ENCODE peak calls at places on chromosomes 16 and 17, in nine cellular contexts. One of them, this sample, is unnamed.

GRCh38 chr16:1983544-1984346 is at the start of gene GFER:
- DNase-seq in WTC11: peak; percentile 95
- DNase-seq in DND-41: peak; percentile 65
- DNase-seq in glutamatergic neuron: peak; percentile 97
- DNase-seq in pons: peak; percentile 87
- DNase-seq in A172: peak; percentile 77
- DNase-seq in anterior cingulate cortex: peak; percentile 84
- DNase-seq in activated T-cell treated with anti-CD3 and anti-CD28 coated beads for 24 hours: peak; percentile 69
- DNase-seq in breast epithelium: peak; percentile 52
- DNase-seq in this sample: peak; percentile 38

GRCh38 chr17:7222093-7222971 is 2.6 kb downstream of the ACADVL start:
- DNase-seq in pons: no peak
- DNase-seq in breast epithelium: no peak
- DNase-seq in activated T-cell treated with anti-CD3 and anti-CD28 coated beads for 24 hours: no peak
- DNase-seq in DND-41: no peak
- DNase-seq in anterior cingulate cortex: no peak
- DNase-seq in A172: no peak
- DNase-seq in WTC11: no peak
- DNase-seq in glutamatergic neuron: no peak
- DNase-seq in this sample: no peak

GRCh38 chr16:3503513-3503912 is 2.7 kb downstream of the CLUAP1 start:
- DNase-seq in anterior cingulate cortex: no peak
- DNase-seq in A172: no peak
- DNase-seq in activated T-cell treated with anti-CD3 and anti-CD28 coated beads for 24 hours: peak; percentile 23
- DNase-seq in WTC11: no peak
- DNase-seq in pons: no peak
- DNase-seq in DND-41: no peak
- DNase-seq in breast epithelium: peak; percentile 39
- DNase-seq in glutamatergic neuron: no peak
- DNase-seq in this sample: no peak

GRCh38 chr16:81026429-81026828 is 9.2 kb upstream of the ATMIN start:
- DNase-seq in activated T-cell treated with anti-CD3 and anti-CD28 coated beads for 24 hours: no peak
- DNase-seq in anterior cingulate cortex: no peak
- DNase-seq in breast epithelium: no peak
- DNase-seq in A172: no peak
- DNase-seq in WTC11: no peak
- DNase-seq in DND-41: no peak
- DNase-seq in pons: no peak
- DNase-seq in glutamatergic neuron: no peak
- DNase-seq in this sample: no peak

GRCh38 chr16:50067290-50067853 is 1.6 kb downstream of the HEATR3 start:
- DNase-seq in WTC11: no peak
- DNase-seq in activated T-cell treated with anti-CD3 and anti-CD28 coated beads for 24 hours: no peak
- DNase-seq in DND-41: peak; percentile 63
- DNase-seq in pons: peak; percentile 48
- DNase-seq in breast epithelium: no peak
- DNase-seq in A172: peak; percentile 49
- DNase-seq in glutamatergic neuron: peak; percentile 50
- DNase-seq in anterior cingulate cortex: no peak
- DNase-seq in this sample: no peak

GRCh38 chr16:1745181-1745899 is 26.0 kb downstream of the NME3 start:
- DNase-seq in WTC11: no peak
- DNase-seq in pons: no peak
- DNase-seq in breast epithelium: peak; percentile 49
- DNase-seq in DND-41: no peak
- DNase-seq in activated T-cell treated with anti-CD3 and anti-CD28 coated beads for 24 hours: no peak
- DNase-seq in anterior cingulate cortex: no peak
- DNase-seq in glutamatergic neuron: no peak
- DNase-seq in A172: peak; percentile 86
- DNase-seq in this sample: no peak

GRCh38 chr17:69466905-69467630 is 52.6 kb downstream of the MAP2K6 start:
- DNase-seq in WTC11: no peak
- DNase-seq in pons: no peak
- DNase-seq in activated T-cell treated with anti-CD3 and anti-CD28 coated beads for 24 hours: no peak
- DNase-seq in glutamatergic neuron: peak; percentile 28
- DNase-seq in DND-41: no peak
- DNase-seq in A172: no peak
- DNase-seq in breast epithelium: no peak
- DNase-seq in anterior cingulate cortex: no peak
- DNase-seq in this sample: no peak

GRCh38 chr17:4389079-4389478 is 22.6 kb upstream of the UBE2G1 start:
- DNase-seq in breast epithelium: peak; percentile 59
- DNase-seq in pons: no peak
- DNase-seq in activated T-cell treated with anti-CD3 and anti-CD28 coated beads for 24 hours: no peak
- DNase-seq in DND-41: no peak
- DNase-seq in glutamatergic neuron: no peak
- DNase-seq in A172: no peak
- DNase-seq in anterior cingulate cortex: no peak
- DNase-seq in WTC11: peak; percentile 55
- DNase-seq in this sample: no peak

GRCh38 chr17:3514873-3515272 is 39.1 kb downstream of the ASPA start:
- DNase-seq in A172: no peak
- DNase-seq in activated T-cell treated with anti-CD3 and anti-CD28 coated beads for 24 hours: no peak
- DNase-seq in breast epithelium: no peak
- DNase-seq in pons: no peak
- DNase-seq in glutamatergic neuron: no peak
- DNase-seq in anterior cingulate cortex: no peak
- DNase-seq in WTC11: no peak
- DNase-seq in DND-41: no peak
- DNase-seq in this sample: no peak

GRCh38 chr16:35144212-35144932 is 1685.0 kb downstream of the TP53TG3F start:
- DNase-seq in pons: no peak
- DNase-seq in anterior cingulate cortex: no peak
- DNase-seq in glutamatergic neuron: no peak
- DNase-seq in breast epithelium: no peak
- DNase-seq in activated T-cell treated with anti-CD3 and anti-CD28 coated beads for 24 hours: no peak
- DNase-seq in WTC11: no peak
- DNase-seq in DND-41: no peak
- DNase-seq in A172: no peak
- DNase-seq in this sample: no peak

GRCh38 chr16:17348042-17348783 is 122.5 kb downstream of the XYLT1 start:
- DNase-seq in pons: no peak
- DNase-seq in A172: no peak
- DNase-seq in WTC11: no peak
- DNase-seq in DND-41: no peak
- DNase-seq in anterior cingulate cortex: no peak
- DNase-seq in activated T-cell treated with anti-CD3 and anti-CD28 coated beads for 24 hours: no peak
- DNase-seq in breast epithelium: no peak
- DNase-seq in glutamatergic neuron: no peak
- DNase-seq in this sample: no peak

GRCh38 chr16:86806838-86807351 is 228.5 kb downstream of the FOXL1 start:
- DNase-seq in anterior cingulate cortex: no peak
- DNase-seq in A172: no peak
- DNase-seq in pons: no peak
- DNase-seq in activated T-cell treated with anti-CD3 and anti-CD28 coated beads for 24 hours: no peak
- DNase-seq in DND-41: no peak
- DNase-seq in breast epithelium: no peak
- DNase-seq in glutamatergic neuron: no peak
- DNase-seq in WTC11: peak; percentile 48
- DNase-seq in this sample: no peak

GRCh38 chr17:60153606-60154355 is 4.0 kb downstream of the CA4 start:
- DNase-seq in DND-41: no peak
- DNase-seq in glutamatergic neuron: no peak
- DNase-seq in activated T-cell treated with anti-CD3 and anti-CD28 coated beads for 24 hours: no peak
- DNase-seq in breast epithelium: no peak
- DNase-seq in pons: no peak
- DNase-seq in A172: no peak
- DNase-seq in anterior cingulate cortex: no peak
- DNase-seq in WTC11: peak; percentile 6
- DNase-seq in this sample: no peak

GRCh38 chr16:79897444-79898146 is 297.1 kb upstream of the MAF start:
- DNase-seq in glutamatergic neuron: no peak
- DNase-seq in breast epithelium: no peak
- DNase-seq in A172: peak; percentile 16
- DNase-seq in pons: no peak
- DNase-seq in WTC11: no peak
- DNase-seq in activated T-cell treated with anti-CD3 and anti-CD28 coated beads for 24 hours: no peak
- DNase-seq in DND-41: no peak
- DNase-seq in anterior cingulate cortex: no peak
- DNase-seq in this sample: no peak

GRCh38 chr17:70699408-70699807 is 530.1 kb downstream of the KCNJ2 start:
- DNase-seq in A172: no peak
- DNase-seq in breast epithelium: no peak
- DNase-seq in WTC11: no peak
- DNase-seq in DND-41: no peak
- DNase-seq in glutamatergic neuron: no peak
- DNase-seq in anterior cingulate cortex: no peak
- DNase-seq in activated T-cell treated with anti-CD3 and anti-CD28 coated beads for 24 hours: no peak
- DNase-seq in pons: peak; percentile 94
- DNase-seq in this sample: no peak

GRCh38 chr16:62408760-62409159 is 372.5 kb upstream of the CDH8 start:
- DNase-seq in A172: no peak
- DNase-seq in WTC11: peak; percentile 77
- DNase-seq in pons: no peak
- DNase-seq in glutamatergic neuron: peak; percentile 37
- DNase-seq in DND-41: no peak
- DNase-seq in activated T-cell treated with anti-CD3 and anti-CD28 coated beads for 24 hours: no peak
- DNase-seq in anterior cingulate cortex: no peak
- DNase-seq in breast epithelium: no peak
- DNase-seq in this sample: no peak

GRCh38 chr17:3845361-3845753 is 689 bp downstream of the NCBP3 start:
- DNase-seq in activated T-cell treated with anti-CD3 and anti-CD28 coated beads for 24 hours: peak; percentile 26
- DNase-seq in breast epithelium: no peak
- DNase-seq in pons: no peak
- DNase-seq in anterior cingulate cortex: no peak
- DNase-seq in glutamatergic neuron: no peak
- DNase-seq in WTC11: no peak
- DNase-seq in A172: peak; percentile 32
- DNase-seq in DND-41: no peak
- DNase-seq in this sample: no peak

GRCh38 chr17:57935833-57936807 is 19.1 kb downstream of the CUEDC1 start:
- DNase-seq in A172: peak; percentile 35
- DNase-seq in WTC11: no peak
- DNase-seq in activated T-cell treated with anti-CD3 and anti-CD28 coated beads for 24 hours: no peak
- DNase-seq in pons: peak; percentile 83
- DNase-seq in glutamatergic neuron: no peak
- DNase-seq in breast epithelium: peak; percentile 76
- DNase-seq in anterior cingulate cortex: peak; percentile 51
- DNase-seq in DND-41: no peak
- DNase-seq in this sample: no peak

GRCh38 chr16:86512301-86512859 is 2.1 kb downstream of the FOXF1 start:
- DNase-seq in A172: no peak
- DNase-seq in DND-41: no peak
- DNase-seq in glutamatergic neuron: peak; percentile 62
- DNase-seq in pons: no peak
- DNase-seq in breast epithelium: no peak
- DNase-seq in anterior cingulate cortex: no peak
- DNase-seq in WTC11: no peak
- DNase-seq in activated T-cell treated with anti-CD3 and anti-CD28 coated beads for 24 hours: no peak
- DNase-seq in this sample: no peak